ENCODE peak calls at places on chromosome 5, in five cellular contexts. Q, J, W, Z and B are unnamed samples.

GRCh38 chr5:74212336-74212735 is 428.2 kb downstream of the ENC1 start:
- DNase-seq in J (no peak), Z (peak), W (no peak), Q (peak), B (no peak)

GRCh38 chr5:20572560-20572959 is 584.6 kb upstream of the CDH18 start:
- DNase-seq in Q (no peak), W (no peak), Z (no peak), J (no peak), B (peak)

GRCh38 chr5:150801117-150801927 is 22.8 kb downstream of the SMIM3 start:
- DNase-seq in Q (no peak), J (peak), Z (peak), W (peak), B (peak)

GRCh38 chr5:14168139-14168792 is 25.1 kb downstream of the TRIO start:
- DNase-seq in W (no peak), Z (peak), J (no peak), Q (no peak), B (peak)

GRCh38 chr5:126575644-126576043 is 19.4 kb downstream of the ALDH7A1 start:
- DNase-seq in J (no peak), Q (no peak), W (no peak), Z (no peak), B (no peak)

GRCh38 chr5:124698774-124699173 is 47.7 kb downstream of the ZNF608 start:
- DNase-seq in J (no peak), Q (no peak), W (no peak), Z (no peak), B (no peak)

GRCh38 chr5:78745985-78746384 is 97.4 kb upstream of the LHFPL2 start:
- DNase-seq in Z (no peak), Q (no peak), W (no peak), J (no peak), B (no peak)

GRCh38 chr5:157258450-157258849 is 7.5 kb upstream of the CYFIP2 start:
- DNase-seq in Q (no peak), Z (no peak), W (no peak), J (no peak), B (no peak)

GRCh38 chr5:167348286-167348926 is 943.0 kb upstream of the WWC1 start:
- DNase-seq in Z (peak), Q (no peak), W (no peak), J (no peak), B (no peak)

GRCh38 chr5:84450617-84451414 is 66.1 kb upstream of the EDIL3 start:
- DNase-seq in Q (no peak), W (no peak), Z (peak), J (no peak), B (no peak)

GRCh38 chr5:30604648-30605262 is 588.7 kb upstream of the CDH6 start:
- DNase-seq in W (no peak), J (no peak), Q (no peak), Z (peak), B (no peak)

GRCh38 chr5:138148811-138149210 is 9.6 kb upstream of the NME5 start:
- DNase-seq in J (no peak), W (no peak), Q (peak), Z (no peak), B (peak)

GRCh38 chr5:180353226-180353962 is at the start of gene GFPT2:
- DNase-seq in J (peak), W (peak), Q (peak), Z (peak), B (peak)

GRCh38 chr5:38800044-38800443 is 45.8 kb upstream of the OSMR start:
- DNase-seq in J (no peak), Q (no peak), W (no peak), Z (no peak), B (no peak)